ENCODE peak calls at places on chromosomes 7 and 10, in five cellular contexts. One of them, this sample, is unnamed. For H3K4me1, the result is how much of the 10 kb centered on the place peaks cover.

GRCh38 chr7:71132521-71133231 is 732 bp downstream of the GALNT17 start:
- DNase-seq in mammary epithelial cell: peak
- DNase-seq in esophagus muscularis mucosa: no peak
- DNase-seq in A549: no peak
- DNase-seq in heart left ventricle: peak
- DNase-seq in this sample: no peak

GRCh38 chr7:27189560-27190283 is 4.7 kb upstream of the HOXA11 start:
- DNase-seq in heart left ventricle: no peak
- DNase-seq in A549: no peak
- DNase-seq in mammary epithelial cell: no peak
- DNase-seq in esophagus muscularis mucosa: no peak
- DNase-seq in this sample: no peak

GRCh38 chr10:125823663-125824251 is 411 bp downstream of the BCCIP start:
- DNase-seq in heart left ventricle: no peak
- DNase-seq in mammary epithelial cell: peak
- DNase-seq in A549: no peak
- DNase-seq in esophagus muscularis mucosa: no peak
- DNase-seq in this sample: peak

GRCh38 chr10:3881622-3882021 is 96.6 kb upstream of the KLF6 start:
- DNase-seq in mammary epithelial cell: no peak
- DNase-seq in heart left ventricle: no peak
- DNase-seq in esophagus muscularis mucosa: no peak
- DNase-seq in A549: no peak
- DNase-seq in this sample: peak

GRCh38 chr10:68156373-68157185 is 47.3 kb downstream of the MYPN start:
- DNase-seq in esophagus muscularis mucosa: no peak
- DNase-seq in heart left ventricle: peak
- DNase-seq in mammary epithelial cell: peak
- DNase-seq in A549: peak
- DNase-seq in this sample: peak

GRCh38 chr10:14751576-14752330 is 22.9 kb downstream of the FAM107B start:
- DNase-seq in esophagus muscularis mucosa: peak
- DNase-seq in A549: no peak
- DNase-seq in mammary epithelial cell: no peak
- DNase-seq in heart left ventricle: peak
- DNase-seq in this sample: no peak

GRCh38 chr7:98802088-98802780 is 67.6 kb downstream of the TMEM130 start:
- DNase-seq in heart left ventricle: peak
- DNase-seq in esophagus muscularis mucosa: no peak
- DNase-seq in mammary epithelial cell: peak
- DNase-seq in A549: peak
- DNase-seq in this sample: no peak

GRCh38 chr10:132264966-132265877 is 42.5 kb downstream of the STK32C start:
- DNase-seq in heart left ventricle: no peak
- DNase-seq in esophagus muscularis mucosa: no peak
- DNase-seq in A549: no peak
- DNase-seq in mammary epithelial cell: no peak
- DNase-seq in this sample: no peak

GRCh38 chr10:133002685-133003084 is 60.3 kb upstream of the CFAP46 start:
- DNase-seq in A549: no peak
- DNase-seq in heart left ventricle: no peak
- DNase-seq in mammary epithelial cell: no peak
- DNase-seq in esophagus muscularis mucosa: no peak
- DNase-seq in this sample: no peak

GRCh38 chr10:30028452-30029045 is 30.8 kb downstream of the JCAD start:
- DNase-seq in esophagus muscularis mucosa: no peak
- DNase-seq in heart left ventricle: no peak
- DNase-seq in mammary epithelial cell: no peak
- DNase-seq in A549: no peak
- DNase-seq in this sample: no peak
- H3K4me3 ChIP-seq in esophagus muscularis mucosa: no peak
- H3K4me3 ChIP-seq in heart left ventricle: no peak
- H3K4me3 ChIP-seq in mammary epithelial cell: no peak
- H3K4me3 ChIP-seq in A549: no peak
- H3K4me3 ChIP-seq in this sample: no peak

GRCh38 chr10:73590881-73591577 is at the start of gene USP54:
- DNase-seq in A549: no peak
- DNase-seq in heart left ventricle: no peak
- DNase-seq in esophagus muscularis mucosa: no peak
- DNase-seq in mammary epithelial cell: peak
- DNase-seq in this sample: peak
- H3K4me1 ChIP-seq in A549: half or more
- H3K4me1 ChIP-seq in heart left ventricle: under half
- H3K4me1 ChIP-seq in esophagus muscularis mucosa: under half
- H3K4me1 ChIP-seq in mammary epithelial cell: under half
- H3K4me1 ChIP-seq in this sample: under half

GRCh38 chr10:91635401-91636400 is 2.8 kb upstream of the PPP1R3C start:
- DNase-seq in A549: peak
- DNase-seq in mammary epithelial cell: peak
- DNase-seq in esophagus muscularis mucosa: no peak
- DNase-seq in heart left ventricle: peak
- DNase-seq in this sample: peak

GRCh38 chr10:91634898-91635297 is 2.0 kb upstream of the PPP1R3C start:
- DNase-seq in mammary epithelial cell: no peak
- DNase-seq in A549: no peak
- DNase-seq in esophagus muscularis mucosa: no peak
- DNase-seq in heart left ventricle: no peak
- DNase-seq in this sample: no peak

GRCh38 chr10:91634246-91634645 is 1.4 kb upstream of the PPP1R3C start:
- DNase-seq in A549: no peak
- DNase-seq in esophagus muscularis mucosa: no peak
- DNase-seq in mammary epithelial cell: no peak
- DNase-seq in heart left ventricle: no peak
- DNase-seq in this sample: no peak

GRCh38 chr10:91630592-91630991 is 2.3 kb downstream of the PPP1R3C start:
- DNase-seq in A549: no peak
- DNase-seq in heart left ventricle: no peak
- DNase-seq in esophagus muscularis mucosa: no peak
- DNase-seq in mammary epithelial cell: no peak
- DNase-seq in this sample: no peak

DNA sequence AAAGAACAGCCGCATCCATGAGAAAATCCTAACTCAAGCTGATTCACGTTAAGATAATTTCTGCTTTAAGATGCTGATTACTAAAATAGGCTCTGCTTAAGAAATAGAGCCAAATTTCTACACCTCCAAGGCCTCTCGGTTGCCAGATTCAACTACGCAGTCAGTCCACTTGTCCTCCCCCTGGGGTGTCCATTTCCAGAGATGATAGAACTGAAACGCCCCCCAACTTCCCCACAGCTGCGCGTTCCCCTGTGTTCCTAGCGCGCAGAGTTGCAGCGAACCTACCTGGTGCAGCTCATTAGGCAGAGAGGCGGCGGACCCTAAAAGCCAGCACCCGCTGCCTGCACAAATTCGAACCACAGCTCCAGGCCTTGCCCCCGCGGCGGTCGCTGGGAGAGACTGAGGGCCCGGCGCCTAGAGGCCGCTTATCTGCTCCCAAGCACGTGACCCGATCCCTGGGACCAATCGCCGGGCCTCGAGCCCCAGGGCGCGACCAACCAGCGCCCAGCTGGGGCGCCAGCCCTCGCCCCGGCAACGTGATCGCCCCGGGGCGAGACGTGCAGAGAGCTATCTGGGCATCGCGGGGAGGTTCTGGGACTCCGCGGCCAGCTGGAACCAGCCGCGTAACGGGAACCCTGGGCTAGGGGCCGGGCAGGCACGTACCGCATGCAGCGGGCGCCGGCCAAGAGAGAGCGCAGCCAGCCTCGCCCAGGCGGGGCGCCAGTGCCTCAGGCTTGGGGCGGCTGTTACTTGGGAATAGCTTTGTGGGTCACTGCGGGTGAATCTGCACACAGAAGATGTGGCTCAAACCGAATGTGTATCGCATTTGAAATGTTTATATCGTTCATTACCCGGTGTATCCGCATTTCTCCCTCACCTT is at the start of gene PPP1R3C:
- DNase-seq in A549: peak
- DNase-seq in mammary epithelial cell: peak
- DNase-seq in esophagus muscularis mucosa: peak
- DNase-seq in heart left ventricle: peak
- DNase-seq in this sample: no peak
- TF ChIP-seq CTCF in A549: peak
- TF ChIP-seq CTCF in mammary epithelial cell: peak
- TF ChIP-seq CTCF in esophagus muscularis mucosa: peak
- TF ChIP-seq CTCF in heart left ventricle: no peak
- TF ChIP-seq CTCF in this sample: no peak

DNA sequence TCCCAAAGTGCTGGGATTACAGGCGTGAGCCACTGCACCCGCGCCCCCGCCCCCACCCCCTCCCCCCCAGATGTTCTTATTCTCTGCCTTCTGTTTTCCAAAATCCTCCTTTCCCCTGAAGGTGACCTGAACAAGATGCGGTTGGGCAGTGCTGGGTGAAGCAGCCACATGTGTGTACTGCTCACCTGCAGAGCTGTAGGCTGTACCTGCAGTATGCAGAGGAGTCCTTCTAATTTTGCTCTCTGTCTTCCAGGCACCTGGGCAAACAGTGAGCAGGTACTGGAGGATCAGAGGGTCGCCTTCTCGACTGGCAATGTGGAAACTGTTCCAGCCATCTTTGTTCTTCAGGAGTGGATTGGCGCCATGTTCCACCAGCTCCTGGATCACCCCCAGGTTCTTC is 2.1 kb downstream of the ANKRD16 start:
- DNase-seq in esophagus muscularis mucosa: no peak
- DNase-seq in mammary epithelial cell: no peak
- DNase-seq in heart left ventricle: no peak
- DNase-seq in A549: no peak
- DNase-seq in this sample: no peak
- H3K4me3 ChIP-seq in esophagus muscularis mucosa: no peak
- H3K4me3 ChIP-seq in mammary epithelial cell: no peak
- H3K4me3 ChIP-seq in heart left ventricle: peak
- H3K4me3 ChIP-seq in A549: no peak
- H3K4me3 ChIP-seq in this sample: peak

GRCh38 chr7:43701929-43702328 is 27.4 kb downstream of the COA1 start:
- DNase-seq in heart left ventricle: no peak
- DNase-seq in esophagus muscularis mucosa: no peak
- DNase-seq in A549: no peak
- DNase-seq in mammary epithelial cell: no peak
- DNase-seq in this sample: no peak

GRCh38 chr7:43700646-43701501 is 28.4 kb downstream of the COA1 start:
- DNase-seq in heart left ventricle: no peak
- DNase-seq in esophagus muscularis mucosa: no peak
- DNase-seq in mammary epithelial cell: no peak
- DNase-seq in A549: no peak
- DNase-seq in this sample: no peak

GRCh38 chr7:43702974-43703373 is 26.3 kb downstream of the COA1 start:
- DNase-seq in esophagus muscularis mucosa: no peak
- DNase-seq in mammary epithelial cell: no peak
- DNase-seq in A549: no peak
- DNase-seq in heart left ventricle: no peak
- DNase-seq in this sample: no peak

GRCh38 chr7:43700059-43700501 is 29.2 kb downstream of the COA1 start:
- DNase-seq in A549: peak
- DNase-seq in heart left ventricle: no peak
- DNase-seq in mammary epithelial cell: peak
- DNase-seq in esophagus muscularis mucosa: no peak
- DNase-seq in this sample: peak

DNA sequence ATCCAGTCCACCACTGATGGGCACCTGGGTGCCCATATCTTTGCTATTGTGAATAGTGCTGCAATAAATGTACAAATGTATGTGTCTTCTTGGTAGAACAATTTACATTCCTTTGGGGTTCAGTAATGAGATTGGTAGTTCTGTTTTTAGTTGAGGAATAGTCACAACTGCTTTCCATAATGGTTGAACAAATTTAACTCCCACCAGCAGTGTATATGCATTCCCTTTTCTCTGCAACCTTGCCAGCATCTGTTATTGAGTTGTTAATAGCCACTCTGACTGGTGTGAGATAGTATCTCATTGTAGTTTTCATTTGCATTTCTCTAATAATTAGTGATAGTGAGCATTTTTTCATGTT is 27.8 kb downstream of the COA1 start:
- DNase-seq in mammary epithelial cell: no peak
- DNase-seq in A549: no peak
- DNase-seq in heart left ventricle: no peak
- DNase-seq in esophagus muscularis mucosa: no peak
- DNase-seq in this sample: no peak
- H3K4me1 ChIP-seq in mammary epithelial cell: under half
- H3K4me1 ChIP-seq in A549: under half
- H3K4me1 ChIP-seq in heart left ventricle: under half
- H3K4me1 ChIP-seq in esophagus muscularis mucosa: under half
- H3K4me1 ChIP-seq in this sample: under half

DNA sequence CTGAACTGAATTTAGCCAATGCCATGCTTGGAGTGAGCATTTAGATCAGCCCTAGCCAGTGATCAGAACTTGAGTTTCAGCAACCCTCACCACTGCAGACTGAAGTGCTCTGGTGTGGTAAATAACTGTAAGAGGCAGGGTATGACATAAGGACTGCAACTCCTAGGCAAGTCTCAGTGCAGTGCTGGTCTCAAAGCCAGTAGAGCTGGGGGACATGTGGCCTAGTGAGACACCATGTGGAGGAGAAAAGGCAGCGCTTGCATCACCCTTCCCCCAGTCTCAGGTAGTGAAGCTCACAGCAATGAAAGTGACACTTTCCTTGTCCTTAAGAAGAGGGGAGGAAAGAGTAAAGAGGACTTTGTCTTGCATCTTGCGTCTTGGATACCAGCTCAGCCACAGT is 386.8 kb upstream of the POT1 start:
- DNase-seq in heart left ventricle: no peak
- DNase-seq in A549: no peak
- DNase-seq in esophagus muscularis mucosa: no peak
- DNase-seq in mammary epithelial cell: peak
- DNase-seq in this sample: peak
- TF ChIP-seq CTCF in heart left ventricle: no peak
- TF ChIP-seq CTCF in A549: no peak
- TF ChIP-seq CTCF in esophagus muscularis mucosa: no peak
- TF ChIP-seq CTCF in mammary epithelial cell: peak
- TF ChIP-seq CTCF in this sample: peak

GRCh38 chr10:113007821-113008220 is 57.8 kb downstream of the TCF7L2 start:
- DNase-seq in heart left ventricle: no peak
- DNase-seq in A549: no peak
- DNase-seq in esophagus muscularis mucosa: no peak
- DNase-seq in mammary epithelial cell: no peak
- DNase-seq in this sample: no peak
- H3K4me3 ChIP-seq in heart left ventricle: no peak
- H3K4me3 ChIP-seq in A549: no peak
- H3K4me3 ChIP-seq in esophagus muscularis mucosa: no peak
- H3K4me3 ChIP-seq in mammary epithelial cell: no peak
- H3K4me3 ChIP-seq in this sample: no peak

DNA sequence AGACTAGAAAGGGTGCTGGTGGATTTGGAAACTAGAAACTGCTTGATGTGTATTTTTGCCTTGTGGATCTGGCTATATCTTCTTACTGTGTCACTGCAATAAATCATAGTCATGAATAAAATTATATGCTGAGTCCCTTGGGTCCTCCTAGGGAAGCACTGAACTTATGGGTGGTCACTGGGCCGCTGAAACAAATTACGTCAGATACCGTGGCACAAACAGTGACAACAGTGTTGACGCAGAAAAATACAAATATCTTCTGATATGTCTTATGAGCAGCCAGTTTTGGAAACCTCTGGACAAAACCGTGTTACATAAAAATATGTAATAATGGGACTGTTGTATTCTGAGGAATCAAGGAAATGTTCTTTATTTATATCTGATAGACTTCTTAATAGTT is 260.1 kb upstream of the SORCS1 start:
- DNase-seq in esophagus muscularis mucosa: no peak
- DNase-seq in A549: no peak
- DNase-seq in mammary epithelial cell: no peak
- DNase-seq in heart left ventricle: no peak
- DNase-seq in this sample: no peak
- H3K4me1 ChIP-seq in esophagus muscularis mucosa: under half
- H3K4me1 ChIP-seq in A549: under half
- H3K4me1 ChIP-seq in mammary epithelial cell: under half
- H3K4me1 ChIP-seq in heart left ventricle: under half
- H3K4me1 ChIP-seq in this sample: under half

This sample was measured in Caco-2.